ENCODE peak calls at places on chromosome 12, in four cellular contexts. U is aorta, T is ovary, E is cardiac fibroblast. G is an unnamed sample.
A peak's percentile ranks its signal among the peaks of the same experiment; 100 is the strongest.

GRCh38 chr12:66418908-66419307 is 116.6 kb downstream of the HELB start:
- DNase-seq in U (no peak), T (no peak), E (no peak), G (no peak)

GRCh38 chr12:52903285-52903854 is 1.5 kb downstream of the KRT8 start:
- DNase-seq in U (peak; percentile 89), T (peak; percentile 80), E (peak; percentile 60), G (no peak)

GRCh38 chr12:128940090-128940888 is 87.0 kb downstream of the GLT1D1 start:
- DNase-seq in U (no peak), T (no peak), E (no peak), G (no peak)

GRCh38 chr12:111099186-111099585 is 178.8 kb upstream of the MYL2 start:
- DNase-seq in U (no peak), T (no peak), E (no peak), G (no peak)

GRCh38 chr12:124884587-124885438 is 21.1 kb upstream of the SCARB1 start:
- DNase-seq in U (no peak), T (no peak), E (no peak), G (no peak)

GRCh38 chr12:128356547-128356946 is 89.6 kb downstream of the TMEM132C start:
- DNase-seq in U (no peak), T (no peak), E (no peak), G (no peak)

GRCh38 chr12:98595152-98595988 is 1.9 kb downstream of the SLC25A3 start:
- DNase-seq in U (no peak), T (no peak), E (peak; percentile 79), G (no peak)

GRCh38 chr12:74454109-74454508 is 83.5 kb upstream of the ATXN7L3B start:
- DNase-seq in U (no peak), T (no peak), E (no peak), G (no peak)

GRCh38 chr12:24718641-24719040 is 230.3 kb downstream of the BCAT1 start:
- DNase-seq in U (no peak), T (no peak), E (no peak), G (no peak)

GRCh38 chr12:109192358-109192757 is 76.0 kb downstream of the ACACB start:
- DNase-seq in U (no peak), T (no peak), E (peak; percentile 60), G (no peak)

GRCh38 chr12:450438-450837 is 9.3 kb upstream of the B4GALNT3 start:
- DNase-seq in U (no peak), T (no peak), E (no peak), G (no peak)

GRCh38 chr12:59708059-59708458 is 112.2 kb downstream of the SLC16A7 start:
- DNase-seq in U (no peak), T (no peak), E (peak; percentile 70), G (peak; percentile 36)

GRCh38 chr12:79402626-79403025 is 288.1 kb downstream of the PAWR start:
- DNase-seq in U (no peak), T (no peak), E (peak; percentile 57), G (no peak)

GRCh38 chr12:25436206-25436912 is 116.7 kb downstream of the LMNTD1 start:
- DNase-seq in U (no peak), T (peak; percentile 43), E (peak; percentile 92), G (peak; percentile 77)

GRCh38 chr12:125185740-125186470 is 120.7 kb downstream of the AACS start:
- DNase-seq in U (peak; percentile 91), T (peak; percentile 49), E (peak; percentile 73), G (no peak)

GRCh38 chr12:70398862-70399261 is 32.8 kb downstream of the KCNMB4 start:
- DNase-seq in U (no peak), T (no peak), E (no peak), G (no peak)

GRCh38 chr12:49873361-49873934 is 30.3 kb downstream of the FAIM2 start:
- DNase-seq in U (peak; percentile 55), T (peak; percentile 22), E (no peak), G (no peak)

GRCh38 chr12:62631531-62632520 is 165.2 kb downstream of the MON2 start:
- DNase-seq in U (peak; percentile 87), T (peak; percentile 74), E (peak; percentile 84), G (peak; percentile 35)

GRCh38 chr12:42742691-42743090 is 153.1 kb upstream of the PRICKLE1 start:
- DNase-seq in U (no peak), T (no peak), E (no peak), G (no peak)
- H3K4me3 ChIP-seq in U (no peak overlapping the region), T (no peak overlapping the region), E (no peak overlapping the region), G (no peak overlapping the region)

GRCh38 chr12:51424094-51424661 is 453 bp upstream of the SLC4A8 start:
- DNase-seq in U (no peak), T (no peak), E (no peak), G (no peak)
- H3K4me3 ChIP-seq in U (no peak overlapping the region), T (no peak overlapping the region), E (no peak overlapping the region), G (peak overlapping the region; percentile 54)

DNA sequence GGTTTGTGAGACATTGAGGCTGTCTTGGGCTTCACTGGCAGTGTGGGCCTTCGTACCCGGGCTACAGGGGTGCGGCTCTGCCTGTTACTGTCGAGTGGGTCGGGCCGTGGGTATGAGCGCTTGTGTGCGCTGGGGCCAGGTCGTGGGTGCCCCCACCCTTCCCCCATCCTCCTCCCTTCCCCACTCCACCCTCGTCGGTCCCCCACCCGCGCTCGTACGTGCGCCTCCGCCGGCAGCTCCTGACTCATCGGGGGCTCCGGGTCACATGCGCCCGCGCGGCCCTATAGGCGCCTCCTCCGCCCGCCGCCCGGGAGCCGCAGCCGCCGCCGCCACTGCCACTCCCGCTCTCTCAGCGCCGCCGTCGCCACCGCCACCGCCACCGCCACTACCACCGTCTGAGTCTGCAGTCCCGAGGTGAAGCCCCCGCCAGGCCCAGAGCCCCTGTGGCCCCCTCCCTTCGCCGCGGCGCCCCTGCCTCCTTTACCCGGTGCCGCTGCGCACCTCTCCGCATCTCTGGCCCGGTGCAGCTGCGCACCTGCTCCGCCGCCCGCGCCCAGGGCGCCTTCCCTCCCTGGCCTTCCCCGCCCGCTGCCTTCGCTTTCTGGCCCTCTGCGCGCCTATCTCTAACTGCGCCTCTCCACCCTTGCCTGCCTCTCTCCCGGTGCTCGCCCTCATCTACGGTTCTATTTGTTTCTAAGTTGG is at the start of gene ENO2:
- DNase-seq in U (peak; percentile 95), T (peak; percentile 78), E (peak; percentile 58), G (no peak)
- H3K4me3 ChIP-seq in U (peak within 1 kb of the TSS; percentile 61), T (peak within 1 kb of the TSS; percentile 78), E (peak within 1 kb of the TSS; percentile 60), G (peak within 1 kb of the TSS; percentile 45)

GRCh38 chr12:11609045-11609444 is 40.4 kb upstream of the ETV6 start:
- DNase-seq in U (no peak), T (no peak), E (no peak), G (no peak)
- H3K4me3 ChIP-seq in U (no peak overlapping the region), T (no peak overlapping the region), E (no peak overlapping the region), G (no peak overlapping the region)